ENCODE peak calls at places on chromosome 5, in four cellular contexts. K is prostate gland, C is thoracic aorta, Q is K562. E is an unnamed sample.

GRCh38 chr5:108642170-108642906 is 105.4 kb upstream of the FER start:
- DNase-seq in K (peak; percentile 35), C (no peak), Q (peak; percentile 59), E (peak; percentile 66)

GRCh38 chr5:181224390-181225234 is 1.5 kb downstream of the TRIM41 start:
- DNase-seq in K (no peak), C (no peak), Q (no peak), E (no peak)

GRCh38 chr5:175521313-175521833 is 43.0 kb downstream of the SFXN1 start:
- DNase-seq in K (no peak), C (no peak), Q (no peak), E (no peak)

GRCh38 chr5:142779163-142779562 is 9.0 kb downstream of the ARHGAP26 start:
- DNase-seq in K (peak; percentile 24), C (no peak), Q (no peak), E (no peak)

GRCh38 chr5:79107020-79107796 is 4.4 kb upstream of the BHMT start:
- DNase-seq in K (no peak), C (no peak), Q (no peak), E (no peak)

GRCh38 chr5:29023541-29023940 is 1985.2 kb upstream of the CDH9 start:
- DNase-seq in K (no peak), C (no peak), Q (no peak), E (no peak)

GRCh38 chr5:133236541-133236951 is 184.7 kb downstream of the HSPA4 start:
- DNase-seq in K (no peak), C (no peak), Q (no peak), E (no peak)

GRCh38 chr5:148776261-148776660 is 50.1 kb upstream of the ADRB2 start:
- DNase-seq in K (no peak), C (no peak), Q (no peak), E (no peak)

DNA sequence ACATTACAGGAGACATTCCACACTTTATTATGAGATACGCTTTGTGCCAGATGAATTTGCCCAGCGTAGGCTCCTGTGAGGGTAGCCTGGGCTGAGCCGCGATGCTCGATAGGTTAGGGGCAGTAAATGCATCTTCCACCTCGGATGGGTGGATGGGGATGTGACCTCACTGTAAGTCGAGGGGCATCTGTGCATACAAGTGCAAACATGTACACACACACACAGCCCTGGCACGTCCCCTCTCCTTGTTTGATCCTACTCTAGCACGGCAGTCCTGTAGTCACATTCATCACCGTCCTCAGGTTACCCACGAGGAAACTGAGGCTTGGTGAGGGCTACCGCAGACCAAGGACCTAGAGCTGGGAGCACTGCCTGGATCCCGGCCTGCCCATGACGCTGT is 166.8 kb downstream of the COL23A1 start:
- DNase-seq in K (no peak), C (no peak), Q (no peak), E (no peak)
- H3K4me1 ChIP-seq in K (peaks cover 17% of the 10 kb centered on the region), C (no peaks in the 10 kb centered on the region), Q (peaks cover 16% of the 10 kb centered on the region), E (no peaks in the 10 kb centered on the region)

DNA sequence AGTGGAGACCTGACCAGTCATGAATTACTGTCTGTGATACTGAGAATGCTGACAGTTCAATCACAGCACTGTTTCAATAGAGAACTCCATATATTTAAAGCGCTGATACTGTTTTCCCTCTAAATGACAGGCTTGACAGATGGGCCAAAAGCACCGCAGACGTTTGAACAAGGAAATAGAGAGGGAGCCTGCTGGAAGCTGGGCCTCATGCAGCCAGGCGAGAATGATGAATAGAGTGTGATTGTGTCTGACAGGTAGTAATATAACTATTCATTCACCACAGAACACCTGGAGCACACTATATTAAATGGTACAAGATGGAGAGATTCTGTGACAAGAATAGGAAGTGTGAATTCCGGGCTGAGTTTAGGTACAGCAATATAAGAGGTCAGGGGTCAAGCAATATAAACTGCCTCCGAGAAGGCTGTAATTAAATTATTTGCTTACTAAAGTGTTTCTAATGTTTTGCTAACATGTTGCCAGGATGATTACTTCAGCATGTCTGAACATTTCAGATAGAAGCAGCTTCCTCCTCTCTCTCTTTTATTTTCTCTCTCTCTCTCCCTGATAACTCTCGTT is 297.7 kb downstream of the CSNK1G3 start:
- DNase-seq in K (no peak), C (no peak), Q (no peak), E (peak; percentile 43)
- H3K4me1 ChIP-seq in K (no peaks in the 10 kb centered on the region), C (no peaks in the 10 kb centered on the region), Q (no peaks in the 10 kb centered on the region), E (no peaks in the 10 kb centered on the region)

DNA sequence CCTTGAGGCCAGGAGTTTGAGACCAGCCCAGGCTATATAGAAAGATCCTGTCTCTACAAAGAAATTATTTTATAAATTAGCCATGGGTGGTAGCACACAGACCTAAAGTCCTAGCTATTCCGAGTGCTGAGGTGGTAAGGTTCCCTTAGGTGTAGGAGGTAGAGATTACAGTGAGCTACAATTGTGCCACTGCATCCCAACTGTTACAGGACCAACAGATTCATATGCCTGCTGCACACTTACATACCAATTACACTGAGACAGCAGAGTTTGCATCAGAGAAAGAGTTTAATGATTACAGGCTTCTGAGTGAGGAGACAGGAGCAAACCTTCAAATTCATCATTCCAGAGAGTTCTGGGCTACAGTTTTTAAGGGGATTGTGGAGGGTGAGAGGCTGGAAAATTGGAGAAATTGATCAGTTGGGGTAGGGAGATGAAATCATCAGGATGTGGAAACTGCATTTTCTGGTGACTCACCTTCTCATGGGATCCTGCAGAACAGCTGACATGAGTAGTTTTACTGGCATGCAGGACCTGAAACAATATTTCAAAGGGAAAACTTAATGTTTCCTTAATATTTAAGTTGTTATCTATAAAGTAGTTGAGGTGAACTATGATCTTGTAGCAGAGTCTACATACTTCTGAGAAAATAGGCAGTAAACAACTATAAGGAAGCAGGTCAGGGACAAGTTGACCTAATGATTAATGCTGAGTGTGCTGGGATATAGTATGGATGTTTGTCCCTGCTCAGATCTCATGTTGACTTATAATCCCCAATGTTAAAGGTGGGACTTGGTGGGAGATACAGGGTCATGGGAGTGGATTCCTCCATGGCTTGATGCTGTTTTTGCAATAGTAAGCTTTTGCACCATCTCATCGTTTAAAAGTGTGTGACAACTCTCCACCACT is 54.7 kb downstream of the ANXA2R start:
- DNase-seq in K (no peak), C (no peak), Q (no peak), E (no peak)
- H3K4me1 ChIP-seq in K (no peaks in the 10 kb centered on the region), C (no peaks in the 10 kb centered on the region), Q (peaks cover 14% of the 10 kb centered on the region), E (no peaks in the 10 kb centered on the region)

GRCh38 chr5:32020971-32021370 is 153.1 kb downstream of the GOLPH3 start:
- DNase-seq in K (no peak), C (no peak), Q (no peak), E (no peak)
- H3K4me1 ChIP-seq in K (no peaks in the 10 kb centered on the region), C (no peaks in the 10 kb centered on the region), Q (no peaks in the 10 kb centered on the region), E (no peaks in the 10 kb centered on the region)

GRCh38 chr5:162721125-162721524 is 653.6 kb downstream of the GABRG2 start:
- DNase-seq in K (no peak), C (no peak), Q (no peak), E (no peak)

DNA sequence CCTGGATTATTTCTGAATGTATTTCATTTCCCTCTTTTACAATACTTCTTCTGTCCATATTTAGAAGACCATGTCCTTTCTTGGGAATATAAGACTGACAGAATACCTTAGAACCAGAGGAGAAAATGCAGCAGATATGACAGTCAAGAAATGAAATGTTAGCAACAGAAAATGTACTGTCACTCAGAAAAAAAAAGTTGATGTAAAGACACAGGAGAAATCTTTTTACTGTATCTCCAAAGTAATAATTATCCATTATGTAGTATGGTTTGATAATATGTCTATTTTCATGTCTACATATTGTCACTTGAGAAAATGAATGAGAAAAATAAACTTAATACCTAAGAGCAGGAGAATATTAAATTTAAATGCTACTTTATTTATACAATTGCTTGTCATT is 652.1 kb downstream of the GABRG2 start:
- DNase-seq in K (no peak), C (no peak), Q (no peak), E (no peak)
- H3K4me1 ChIP-seq in K (no peaks in the 10 kb centered on the region), C (no peaks in the 10 kb centered on the region), Q (no peaks in the 10 kb centered on the region), E (no peaks in the 10 kb centered on the region)

DNA sequence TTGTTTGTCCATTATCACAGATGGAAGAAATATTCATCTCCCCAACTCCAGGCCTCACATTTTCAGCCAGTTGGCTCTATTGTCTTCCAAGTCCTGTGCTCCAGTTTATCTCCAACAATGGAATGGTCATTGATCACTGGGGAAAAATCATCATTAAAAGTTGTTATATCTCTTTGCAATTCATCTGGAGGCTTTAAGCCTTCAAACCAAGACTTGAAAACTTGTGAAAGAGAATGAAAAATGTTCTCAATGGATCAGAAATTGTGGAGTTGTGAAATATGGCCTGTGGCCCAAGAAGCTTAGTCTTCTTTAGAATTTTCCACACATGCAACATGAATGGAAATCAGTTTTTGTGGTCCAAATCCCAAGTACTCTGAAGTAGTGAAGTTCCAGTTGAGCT is 569.6 kb downstream of the EBF1 start:
- DNase-seq in K (no peak), C (no peak), Q (no peak), E (no peak)
- H3K4me1 ChIP-seq in K (no peaks in the 10 kb centered on the region), C (no peaks in the 10 kb centered on the region), Q (no peaks in the 10 kb centered on the region), E (no peaks in the 10 kb centered on the region)

DNA sequence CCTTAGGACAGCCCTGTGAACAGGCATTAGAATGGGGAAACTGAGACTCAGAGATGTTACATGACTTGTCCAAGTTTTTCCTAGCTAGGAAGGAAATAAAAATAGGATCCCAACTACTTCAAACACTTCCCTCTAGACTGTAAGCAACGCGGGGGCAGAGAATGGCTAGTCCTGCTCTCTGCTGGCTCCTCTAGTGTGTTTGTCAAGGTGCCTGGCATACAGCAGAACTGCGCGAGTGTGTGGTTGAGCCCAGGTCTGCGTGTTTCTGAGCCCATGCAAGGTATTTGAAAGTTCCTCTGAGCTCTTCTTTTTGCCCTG is 152.5 kb downstream of the MACROH2A1 start:
- DNase-seq in K (no peak), C (no peak), Q (no peak), E (peak; percentile 13)
- H3K4me1 ChIP-seq in K (no peaks in the 10 kb centered on the region), C (peaks cover 34% of the 10 kb centered on the region), Q (peaks cover 40% of the 10 kb centered on the region), E (no peaks in the 10 kb centered on the region)

GRCh38 chr5:151027961-151028479 is 7.6 kb downstream of the GPX3 start:
- DNase-seq in K (no peak), C (no peak), Q (no peak), E (no peak)

GRCh38 chr5:151029179-151029855 is 8.9 kb downstream of the GPX3 start:
- DNase-seq in K (no peak), C (no peak), Q (no peak), E (no peak)

GRCh38 chr5:151029856-151030336 is 9.5 kb downstream of the GPX3 start:
- DNase-seq in K (no peak), C (no peak), Q (no peak), E (no peak)

GRCh38 chr5:151030377-151030776 is 10.0 kb downstream of the GPX3 start:
- DNase-seq in K (peak; percentile 49), C (no peak), Q (no peak), E (peak; percentile 54)

DNA sequence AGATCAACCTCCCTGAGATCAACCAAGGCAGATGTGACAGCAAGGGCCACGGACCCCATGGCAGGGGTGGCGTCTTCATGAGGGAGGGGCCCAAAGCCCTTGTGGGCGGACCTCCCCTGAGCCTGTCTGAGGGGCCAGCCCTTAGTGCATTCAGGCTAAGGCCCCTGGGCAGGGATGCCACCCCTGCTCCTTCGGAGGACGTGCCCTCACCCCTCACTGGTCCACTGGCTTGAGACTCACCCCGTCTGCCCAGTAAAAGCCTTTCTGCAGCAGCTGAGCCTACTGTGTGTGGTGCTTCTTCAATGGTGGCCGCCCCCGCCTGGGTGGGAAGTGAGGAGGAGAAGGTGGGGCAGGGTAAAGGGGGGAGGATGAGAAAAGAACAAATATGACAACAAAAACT is 8.3 kb downstream of the GPX3 start:
- DNase-seq in K (no peak), C (no peak), Q (no peak), E (no peak)
- H3K4me1 ChIP-seq in K (peaks cover 17% of the 10 kb centered on the region), C (peaks cover 16% of the 10 kb centered on the region), Q (peaks cover 12% of the 10 kb centered on the region), E (peaks cover 4% of the 10 kb centered on the region)

GRCh38 chr5:95730730-95731570 is at the start of gene RHOBTB3:
- DNase-seq in K (peak; percentile 88), C (peak; percentile 61), Q (peak; percentile 86), E (peak; percentile 93)

GRCh38 chr5:95731571-95732554 is 727 bp downstream of the RHOBTB3 start:
- DNase-seq in K (peak; percentile 29), C (no peak), Q (no peak), E (peak; percentile 57)

GRCh38 chr5:95729115-95730010 is 1.8 kb upstream of the RHOBTB3 start:
- DNase-seq in K (no peak), C (no peak), Q (no peak), E (no peak)

GRCh38 chr5:95728494-95729114 is 2.5 kb upstream of the RHOBTB3 start:
- DNase-seq in K (no peak), C (no peak), Q (no peak), E (no peak)

GRCh38 chr5:95730011-95730700 is 980 bp upstream of the RHOBTB3 start:
- DNase-seq in K (no peak), C (no peak), Q (no peak), E (no peak)
- H3K4me1 ChIP-seq in K (no peaks in the 10 kb centered on the region), C (peaks cover 30% of the 10 kb centered on the region), Q (peaks cover 37% of the 10 kb centered on the region), E (peaks cover 6% of the 10 kb centered on the region)